ENCODE peak calls at places on chromosome 22, in nine cellular contexts. One of them, this sample, is unnamed.

GRCh38 chr22:38244106-38244505 is 28.7 kb downstream of the TMEM184B start:
- DNase-seq in brain microvascular endothelial cell: no peak
- DNase-seq in CD8-positive, alpha-beta T cell: no peak
- DNase-seq in fibroblast of villous mesenchyme: peak
- DNase-seq in B cell: no peak
- DNase-seq in AG04450: no peak
- DNase-seq in CD4-positive, alpha-beta T cell: no peak
- DNase-seq in esophagus squamous epithelium: no peak
- DNase-seq in neural progenitor cell: no peak
- DNase-seq in this sample: no peak

GRCh38 chr22:40541300-40541699 is 95.2 kb downstream of the MRTFA start:
- DNase-seq in brain microvascular endothelial cell: no peak
- DNase-seq in CD8-positive, alpha-beta T cell: no peak
- DNase-seq in fibroblast of villous mesenchyme: no peak
- DNase-seq in B cell: no peak
- DNase-seq in AG04450: no peak
- DNase-seq in CD4-positive, alpha-beta T cell: no peak
- DNase-seq in esophagus squamous epithelium: no peak
- DNase-seq in neural progenitor cell: no peak
- DNase-seq in this sample: no peak

GRCh38 chr22:30290679-30291333 is 1.5 kb upstream of the CASTOR1 start:
- DNase-seq in brain microvascular endothelial cell: peak
- DNase-seq in CD8-positive, alpha-beta T cell: no peak
- DNase-seq in fibroblast of villous mesenchyme: peak
- DNase-seq in B cell: no peak
- DNase-seq in AG04450: no peak
- DNase-seq in CD4-positive, alpha-beta T cell: no peak
- DNase-seq in esophagus squamous epithelium: no peak
- DNase-seq in neural progenitor cell: peak
- DNase-seq in this sample: peak

GRCh38 chr22:17098379-17098819 is 13.6 kb downstream of the IL17RA start:
- DNase-seq in brain microvascular endothelial cell: no peak
- DNase-seq in CD8-positive, alpha-beta T cell: peak
- DNase-seq in fibroblast of villous mesenchyme: peak
- DNase-seq in B cell: peak
- DNase-seq in AG04450: no peak
- DNase-seq in CD4-positive, alpha-beta T cell: no peak
- DNase-seq in esophagus squamous epithelium: no peak
- DNase-seq in neural progenitor cell: no peak
- DNase-seq in this sample: no peak

GRCh38 chr22:49427341-49427740 is 400.3 kb downstream of the BRD1 start:
- DNase-seq in brain microvascular endothelial cell: no peak
- DNase-seq in CD8-positive, alpha-beta T cell: peak
- DNase-seq in fibroblast of villous mesenchyme: no peak
- DNase-seq in B cell: no peak
- DNase-seq in AG04450: no peak
- DNase-seq in CD4-positive, alpha-beta T cell: no peak
- DNase-seq in esophagus squamous epithelium: no peak
- DNase-seq in neural progenitor cell: no peak
- DNase-seq in this sample: no peak

GRCh38 chr22:25360411-25360810 is 141.0 kb downstream of the CRYBB2 start:
- DNase-seq in brain microvascular endothelial cell: no peak
- DNase-seq in CD8-positive, alpha-beta T cell: no peak
- DNase-seq in fibroblast of villous mesenchyme: no peak
- DNase-seq in B cell: no peak
- DNase-seq in AG04450: no peak
- DNase-seq in CD4-positive, alpha-beta T cell: no peak
- DNase-seq in esophagus squamous epithelium: no peak
- DNase-seq in neural progenitor cell: no peak
- DNase-seq in this sample: no peak

GRCh38 chr22:45413368-45414211 is at the start of the genes RIBC2 and SMC1B:
- DNase-seq in brain microvascular endothelial cell: peak
- DNase-seq in CD8-positive, alpha-beta T cell: peak
- DNase-seq in fibroblast of villous mesenchyme: peak
- DNase-seq in B cell: peak
- DNase-seq in AG04450: no peak
- DNase-seq in CD4-positive, alpha-beta T cell: peak
- DNase-seq in esophagus squamous epithelium: no peak
- DNase-seq in neural progenitor cell: peak
- DNase-seq in this sample: peak

GRCh38 chr22:26669060-26669481 is 11.7 kb downstream of the MIAT start:
- DNase-seq in brain microvascular endothelial cell: peak
- DNase-seq in CD8-positive, alpha-beta T cell: no peak
- DNase-seq in fibroblast of villous mesenchyme: peak
- DNase-seq in B cell: no peak
- DNase-seq in AG04450: no peak
- DNase-seq in CD4-positive, alpha-beta T cell: no peak
- DNase-seq in esophagus squamous epithelium: no peak
- DNase-seq in neural progenitor cell: peak
- DNase-seq in this sample: peak

GRCh38 chr22:49305966-49306631 is 521.6 kb downstream of the BRD1 start:
- DNase-seq in brain microvascular endothelial cell: no peak
- DNase-seq in CD8-positive, alpha-beta T cell: peak
- DNase-seq in fibroblast of villous mesenchyme: no peak
- DNase-seq in B cell: no peak
- DNase-seq in AG04450: no peak
- DNase-seq in CD4-positive, alpha-beta T cell: no peak
- DNase-seq in esophagus squamous epithelium: no peak
- DNase-seq in neural progenitor cell: no peak
- DNase-seq in this sample: no peak

GRCh38 chr22:46587067-46587471 is 33.1 kb upstream of the GRAMD4 start:
- DNase-seq in brain microvascular endothelial cell: no peak
- DNase-seq in CD8-positive, alpha-beta T cell: no peak
- DNase-seq in fibroblast of villous mesenchyme: no peak
- DNase-seq in B cell: peak
- DNase-seq in AG04450: no peak
- DNase-seq in CD4-positive, alpha-beta T cell: no peak
- DNase-seq in esophagus squamous epithelium: no peak
- DNase-seq in neural progenitor cell: no peak
- DNase-seq in this sample: no peak

GRCh38 chr22:46027219-46028068 is 50.5 kb upstream of the WNT7B start:
- DNase-seq in brain microvascular endothelial cell: no peak
- DNase-seq in CD8-positive, alpha-beta T cell: no peak
- DNase-seq in fibroblast of villous mesenchyme: peak
- DNase-seq in B cell: peak
- DNase-seq in AG04450: no peak
- DNase-seq in CD4-positive, alpha-beta T cell: no peak
- DNase-seq in esophagus squamous epithelium: no peak
- DNase-seq in neural progenitor cell: peak
- DNase-seq in this sample: no peak

GRCh38 chr22:32901925-32902324 is 100.4 kb downstream of the TIMP3 start:
- DNase-seq in brain microvascular endothelial cell: no peak
- DNase-seq in CD8-positive, alpha-beta T cell: no peak
- DNase-seq in fibroblast of villous mesenchyme: no peak
- DNase-seq in B cell: no peak
- DNase-seq in AG04450: no peak
- DNase-seq in CD4-positive, alpha-beta T cell: no peak
- DNase-seq in esophagus squamous epithelium: no peak
- DNase-seq in neural progenitor cell: no peak
- DNase-seq in this sample: no peak
- TF ChIP-seq CTCF in brain microvascular endothelial cell: no peak
- TF ChIP-seq CTCF in CD8-positive, alpha-beta T cell: no peak
- TF ChIP-seq CTCF in fibroblast of villous mesenchyme: no peak
- TF ChIP-seq CTCF in B cell: no peak
- TF ChIP-seq CTCF in AG04450: no peak
- TF ChIP-seq CTCF in CD4-positive, alpha-beta T cell: no peak
- TF ChIP-seq CTCF in esophagus squamous epithelium: no peak
- TF ChIP-seq CTCF in neural progenitor cell: peak
- TF ChIP-seq CTCF in this sample: no peak

DNA sequence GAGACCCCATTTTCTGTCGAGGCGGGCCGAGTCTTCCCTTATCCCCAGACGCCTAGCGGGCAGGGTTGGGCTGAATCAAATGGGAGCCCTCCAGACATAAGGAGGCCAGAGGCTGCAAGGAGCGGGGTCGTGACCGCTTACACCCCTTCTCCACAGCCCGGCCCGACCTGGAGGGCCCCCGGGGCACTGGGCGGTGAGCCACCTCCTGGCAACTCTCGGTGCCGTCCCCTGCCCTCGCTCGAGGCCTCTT is 499 bp upstream of the GP1BB start:
- DNase-seq in brain microvascular endothelial cell: no peak
- DNase-seq in CD8-positive, alpha-beta T cell: no peak
- DNase-seq in fibroblast of villous mesenchyme: no peak
- DNase-seq in B cell: no peak
- DNase-seq in AG04450: no peak
- DNase-seq in CD4-positive, alpha-beta T cell: no peak
- DNase-seq in esophagus squamous epithelium: no peak
- DNase-seq in neural progenitor cell: peak
- DNase-seq in this sample: no peak
- TF ChIP-seq CTCF in brain microvascular endothelial cell: no peak
- TF ChIP-seq CTCF in CD8-positive, alpha-beta T cell: no peak
- TF ChIP-seq CTCF in fibroblast of villous mesenchyme: no peak
- TF ChIP-seq CTCF in B cell: no peak
- TF ChIP-seq CTCF in AG04450: no peak
- TF ChIP-seq CTCF in CD4-positive, alpha-beta T cell: no peak
- TF ChIP-seq CTCF in esophagus squamous epithelium: no peak
- TF ChIP-seq CTCF in neural progenitor cell: no peak
- TF ChIP-seq CTCF in this sample: no peak

DNA sequence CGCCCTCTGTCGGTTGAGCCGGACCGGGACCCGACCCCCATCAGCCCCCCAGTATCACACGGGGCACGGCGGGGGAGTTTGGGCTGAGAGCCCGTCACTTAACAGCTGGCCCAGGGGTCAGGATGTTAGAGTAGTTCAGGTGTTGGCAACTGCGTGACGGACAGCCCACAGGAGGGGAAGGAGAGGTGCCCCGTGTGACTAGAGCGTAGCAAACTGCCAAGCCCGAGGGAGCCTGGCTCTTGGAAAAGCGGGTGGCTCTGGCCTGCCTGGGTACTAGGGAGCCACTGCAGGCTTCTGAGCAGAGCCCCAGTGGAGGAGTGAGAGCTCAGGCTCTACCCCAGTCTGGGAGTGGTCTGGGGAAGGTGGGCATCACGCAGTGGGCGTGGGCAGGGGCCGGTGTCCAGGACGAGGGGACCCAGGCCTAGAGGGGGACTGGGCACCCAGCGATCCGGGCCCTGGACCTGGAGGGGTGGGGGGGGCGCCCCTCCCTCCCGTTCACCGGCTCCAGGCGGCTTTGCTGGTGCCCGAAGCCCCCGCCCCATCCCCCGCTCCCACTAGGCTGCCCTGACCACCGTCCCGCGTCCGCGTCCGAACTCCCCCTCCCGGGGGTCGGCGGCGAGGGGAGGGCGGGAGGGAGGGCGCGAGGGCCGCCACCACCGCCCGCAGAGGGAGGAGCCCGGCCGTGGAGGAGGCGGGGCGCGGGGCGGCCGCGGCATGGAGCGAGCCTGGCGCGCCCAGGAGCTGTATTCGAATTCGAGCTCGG is 24.4 kb downstream of the SHANK3 start:
- DNase-seq in brain microvascular endothelial cell: no peak
- DNase-seq in CD8-positive, alpha-beta T cell: no peak
- DNase-seq in fibroblast of villous mesenchyme: peak
- DNase-seq in B cell: no peak
- DNase-seq in AG04450: no peak
- DNase-seq in CD4-positive, alpha-beta T cell: no peak
- DNase-seq in esophagus squamous epithelium: no peak
- DNase-seq in neural progenitor cell: peak
- DNase-seq in this sample: no peak
- TF ChIP-seq CTCF in brain microvascular endothelial cell: peak
- TF ChIP-seq CTCF in CD8-positive, alpha-beta T cell: no peak
- TF ChIP-seq CTCF in fibroblast of villous mesenchyme: peak
- TF ChIP-seq CTCF in B cell: no peak
- TF ChIP-seq CTCF in AG04450: peak
- TF ChIP-seq CTCF in CD4-positive, alpha-beta T cell: no peak
- TF ChIP-seq CTCF in esophagus squamous epithelium: peak
- TF ChIP-seq CTCF in neural progenitor cell: peak
- TF ChIP-seq CTCF in this sample: peak

GRCh38 chr22:35305525-35306070 is 5.9 kb downstream of the TOM1 start:
- DNase-seq in brain microvascular endothelial cell: no peak
- DNase-seq in CD8-positive, alpha-beta T cell: no peak
- DNase-seq in fibroblast of villous mesenchyme: peak
- DNase-seq in B cell: no peak
- DNase-seq in AG04450: no peak
- DNase-seq in CD4-positive, alpha-beta T cell: no peak
- DNase-seq in esophagus squamous epithelium: no peak
- DNase-seq in neural progenitor cell: no peak
- DNase-seq in this sample: no peak

GRCh38 chr22:35299217-35299716 is 427 bp upstream of the TOM1 start:
- DNase-seq in brain microvascular endothelial cell: no peak
- DNase-seq in CD8-positive, alpha-beta T cell: no peak
- DNase-seq in fibroblast of villous mesenchyme: peak
- DNase-seq in B cell: peak
- DNase-seq in AG04450: no peak
- DNase-seq in CD4-positive, alpha-beta T cell: no peak
- DNase-seq in esophagus squamous epithelium: no peak
- DNase-seq in neural progenitor cell: no peak
- DNase-seq in this sample: peak

GRCh38 chr22:35299717-35300497 is at the start of gene TOM1:
- DNase-seq in brain microvascular endothelial cell: peak
- DNase-seq in CD8-positive, alpha-beta T cell: peak
- DNase-seq in fibroblast of villous mesenchyme: peak
- DNase-seq in B cell: peak
- DNase-seq in AG04450: peak
- DNase-seq in CD4-positive, alpha-beta T cell: peak
- DNase-seq in esophagus squamous epithelium: peak
- DNase-seq in neural progenitor cell: peak
- DNase-seq in this sample: peak

GRCh38 chr22:35303029-35303624 is 3.4 kb downstream of the TOM1 start:
- DNase-seq in brain microvascular endothelial cell: peak
- DNase-seq in CD8-positive, alpha-beta T cell: no peak
- DNase-seq in fibroblast of villous mesenchyme: no peak
- DNase-seq in B cell: no peak
- DNase-seq in AG04450: no peak
- DNase-seq in CD4-positive, alpha-beta T cell: no peak
- DNase-seq in esophagus squamous epithelium: no peak
- DNase-seq in neural progenitor cell: no peak
- DNase-seq in this sample: no peak

DNA sequence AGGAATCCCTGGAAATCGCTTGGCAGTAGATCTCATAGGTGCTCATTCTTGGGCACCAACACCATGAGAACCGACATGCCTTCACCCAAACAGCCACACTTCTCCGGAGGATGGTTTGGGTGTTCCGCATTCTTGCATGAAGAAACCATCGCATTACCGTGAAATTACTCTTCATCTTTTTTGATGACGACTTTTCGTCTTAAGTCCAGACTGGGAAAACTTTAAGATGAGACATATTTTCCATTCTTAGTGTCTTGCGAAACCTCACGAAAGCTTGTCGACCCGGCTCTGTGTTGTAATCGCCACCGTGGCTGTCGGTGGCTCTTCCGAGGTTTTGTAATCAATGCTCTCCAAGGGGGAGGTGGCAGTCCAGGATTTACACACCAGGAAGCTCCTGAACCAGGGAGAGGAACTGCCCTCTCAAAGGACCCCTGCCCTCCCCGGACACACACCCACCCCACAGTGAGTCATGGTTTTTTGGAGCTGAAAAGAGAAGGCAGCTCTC is 1.7 kb downstream of the TOM1 start:
- DNase-seq in brain microvascular endothelial cell: peak
- DNase-seq in CD8-positive, alpha-beta T cell: no peak
- DNase-seq in fibroblast of villous mesenchyme: peak
- DNase-seq in B cell: no peak
- DNase-seq in AG04450: peak
- DNase-seq in CD4-positive, alpha-beta T cell: no peak
- DNase-seq in esophagus squamous epithelium: no peak
- DNase-seq in neural progenitor cell: no peak
- DNase-seq in this sample: peak
- TF ChIP-seq CTCF in brain microvascular endothelial cell: no peak
- TF ChIP-seq CTCF in CD8-positive, alpha-beta T cell: no peak
- TF ChIP-seq CTCF in fibroblast of villous mesenchyme: no peak
- TF ChIP-seq CTCF in B cell: no peak
- TF ChIP-seq CTCF in AG04450: no peak
- TF ChIP-seq CTCF in CD4-positive, alpha-beta T cell: no peak
- TF ChIP-seq CTCF in esophagus squamous epithelium: no peak
- TF ChIP-seq CTCF in neural progenitor cell: no peak
- TF ChIP-seq CTCF in this sample: no peak

This sample was measured in fibroblast of mammary gland.